ENCODE peak calls at places on chromosomes 1 and 21, in nine cellular contexts. C, Q, O, P, D, J, F, M and G are unnamed samples.

GRCh38 chr1:6030547-6031261 is 15.0 kb upstream of the KCNAB2 start:
- DNase-seq in C (no peak), Q (no peak), D (no peak), J (no peak), P (no peak), M (no peak), O (no peak), F (no peak), G (no peak)

GRCh38 chr21:33924766-33925100 is 9.1 kb upstream of the ATP5PO start:
- DNase-seq in Q (no peak), M (no peak), P (no peak), C (no peak), F (no peak), D (peak), O (no peak), J (no peak), G (no peak)

GRCh38 chr1:7298145-7298544 is 473.0 kb upstream of the VAMP3 start:
- DNase-seq in P (no peak), D (no peak), F (no peak), C (no peak), M (no peak), J (no peak), O (no peak), Q (no peak), G (no peak)

GRCh38 chr1:5501206-5501980 is 490.8 kb downstream of the NPHP4 start:
- DNase-seq in C (no peak), J (no peak), Q (no peak), F (no peak), M (no peak), D (no peak), O (no peak), P (no peak), G (no peak)

GRCh38 chr1:152582647-152583046 is 2.3 kb upstream of the LCE3D start:
- DNase-seq in J (peak), P (no peak), M (no peak), Q (no peak), C (no peak), O (no peak), F (no peak), D (no peak), G (no peak)

GRCh38 chr1:229192031-229192430 is 78.9 kb upstream of the RAB4A start:
- DNase-seq in J (peak), Q (no peak), C (no peak), O (no peak), F (no peak), D (no peak), M (no peak), P (no peak), G (no peak)

GRCh38 chr1:225813250-225813964 is 3.5 kb downstream of the EPHX1 start:
- DNase-seq in P (peak), C (peak), J (peak), F (peak), O (peak), Q (peak), D (peak), M (no peak), G (no peak)

GRCh38 chr1:26493267-26493666 is 21.0 kb downstream of the HMGN2 start:
- DNase-seq in M (no peak), C (no peak), P (no peak), F (no peak), O (no peak), D (no peak), J (no peak), Q (no peak), G (no peak)

GRCh38 chr1:153799016-153799415 is 23.8 kb downstream of the SLC27A3 start:
- DNase-seq in C (no peak), J (no peak), O (peak), M (no peak), P (no peak), F (no peak), Q (no peak), D (no peak), G (no peak)

GRCh38 chr21:41583274-41583790 is 75.4 kb upstream of the TMPRSS2 start:
- DNase-seq in F (no peak), C (no peak), D (no peak), O (no peak), M (peak), J (peak), Q (no peak), P (peak), G (no peak)

GRCh38 chr1:205849619-205850355 is at the start of gene PM20D1:
- DNase-seq in C (peak), P (no peak), D (peak), O (peak), Q (peak), M (peak), J (peak), F (peak), G (peak)

DNA sequence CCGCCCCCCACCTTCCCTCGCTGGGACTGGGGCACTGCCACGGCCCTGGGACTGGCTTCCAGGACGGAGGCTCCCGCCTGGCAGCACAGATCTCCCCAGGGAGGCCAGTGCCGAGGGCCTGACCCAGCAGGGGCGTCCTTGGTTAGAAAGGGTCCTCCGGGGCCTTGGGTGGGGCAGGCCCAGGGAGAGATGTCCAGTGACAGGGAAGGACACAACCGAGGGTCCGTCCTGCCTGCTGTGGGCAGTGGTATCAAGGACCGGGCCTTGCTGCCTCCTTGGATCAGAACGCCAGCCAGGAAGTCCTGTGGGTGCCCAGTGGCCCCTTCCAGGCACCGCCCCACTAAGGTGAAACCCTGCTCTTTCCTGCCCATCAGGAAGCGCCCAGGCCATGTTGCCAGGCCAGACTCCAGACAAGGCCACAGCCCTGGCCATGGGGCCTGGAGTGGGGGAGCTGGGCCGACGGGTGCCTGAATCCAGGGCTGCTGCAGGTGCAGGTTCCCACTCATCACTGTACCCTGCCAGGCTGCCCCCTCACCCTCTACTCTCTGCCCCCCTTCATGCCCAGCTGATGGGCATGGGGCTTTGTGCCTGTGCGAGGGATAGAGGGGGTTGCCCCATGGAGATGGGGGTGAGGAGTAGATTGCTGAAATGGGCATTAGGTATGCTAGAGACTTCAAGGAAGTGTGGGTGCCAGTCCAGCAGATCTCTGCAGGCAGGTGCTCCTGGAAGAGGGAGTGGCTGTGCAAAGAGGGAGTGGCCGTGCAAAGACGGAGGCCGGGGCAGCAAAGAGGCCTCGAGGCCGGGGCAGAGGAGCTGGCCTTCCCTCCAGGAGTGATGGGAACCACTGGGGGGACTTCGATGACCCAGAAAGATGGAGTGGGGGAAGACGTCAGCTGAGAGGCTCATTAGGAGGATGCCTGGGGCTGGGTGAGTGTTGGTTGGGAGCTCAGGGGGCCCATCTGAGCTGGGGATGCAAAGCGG is 2.2 kb upstream of the PRKCZ start:
- DNase-seq in C (no peak), Q (no peak), D (no peak), F (no peak), J (no peak), M (no peak), P (no peak), O (no peak), G (no peak)
- TF ChIP-seq POLR2A in C (no peak), Q (no peak), D (no peak), F (no peak), J (no peak), M (no peak), P (no peak), O (no peak), G (no peak)

GRCh38 chr1:51314974-51315373 is 15.4 kb downstream of the TTC39A start:
- DNase-seq in F (no peak), O (no peak), D (no peak), Q (no peak), C (no peak), M (no peak), J (no peak), P (no peak), G (no peak)

GRCh38 chr1:51317798-51318197 is 12.6 kb downstream of the TTC39A start:
- DNase-seq in O (no peak), M (no peak), C (no peak), Q (no peak), J (no peak), F (no peak), P (no peak), D (no peak), G (no peak)

GRCh38 chr1:51313961-51314777 is 16.2 kb downstream of the TTC39A start:
- DNase-seq in P (peak), Q (no peak), O (no peak), F (peak), M (no peak), J (peak), C (no peak), D (no peak), G (no peak)

GRCh38 chr1:51316764-51317120 is 13.6 kb downstream of the TTC39A start:
- DNase-seq in J (no peak), P (no peak), D (no peak), M (no peak), F (no peak), Q (no peak), C (no peak), O (no peak), G (no peak)

DNA sequence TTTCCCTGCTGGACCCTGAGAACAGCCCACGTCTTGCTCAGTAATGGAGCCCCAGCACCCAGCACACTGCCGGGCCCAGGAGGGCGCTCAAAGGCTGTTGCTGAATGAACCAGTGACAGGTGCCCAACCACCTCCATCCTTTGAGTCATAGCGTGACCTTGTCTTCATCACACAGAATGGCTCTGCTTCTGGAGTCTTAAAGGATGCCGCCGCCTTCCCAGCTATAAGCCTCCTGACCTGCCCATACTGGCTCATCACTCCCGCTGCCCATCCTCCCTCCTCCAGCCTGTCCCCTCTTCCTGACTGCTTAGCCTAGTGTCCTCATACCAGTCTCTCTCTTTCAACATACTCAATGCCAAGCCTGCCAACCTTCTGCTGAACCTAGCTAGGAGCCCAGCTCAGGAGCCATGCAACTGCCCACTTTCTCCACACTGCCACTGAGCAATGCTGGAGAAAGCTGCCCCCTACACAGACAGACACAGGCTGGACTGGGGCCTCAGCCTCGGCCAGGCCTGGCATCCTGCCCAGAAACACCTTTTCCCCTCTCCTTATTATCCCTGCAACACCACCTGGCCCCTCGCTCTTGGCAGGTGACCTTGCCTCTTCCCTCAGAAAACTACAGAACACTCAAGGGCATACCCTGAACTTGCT is 14.1 kb downstream of the TTC39A start:
- DNase-seq in M (no peak), F (no peak), J (no peak), C (no peak), P (no peak), Q (no peak), D (no peak), O (no peak), G (no peak)
- TF ChIP-seq CTCF in M (no peak), F (no peak), J (no peak), C (no peak), P (no peak), Q (no peak), D (no peak), O (no peak), G (no peak)

GRCh38 chr1:113138778-113139177 is 65.8 kb downstream of the LRIG2 start:
- DNase-seq in J (no peak), C (no peak), D (no peak), Q (no peak), M (no peak), P (no peak), F (no peak), O (no peak), G (no peak)

GRCh38 chr1:113140588-113141446 is 67.8 kb downstream of the LRIG2 start:
- DNase-seq in F (peak), P (peak), C (peak), D (no peak), Q (peak), M (no peak), J (peak), O (peak), G (peak)

GRCh38 chr1:113137563-113137962 is 64.6 kb downstream of the LRIG2 start:
- DNase-seq in M (no peak), D (no peak), Q (no peak), P (no peak), C (no peak), O (no peak), F (no peak), J (no peak), G (no peak)

GRCh38 chr1:113142791-113143190 is 69.8 kb downstream of the LRIG2 start:
- DNase-seq in Q (no peak), O (no peak), F (peak), D (no peak), P (no peak), M (no peak), J (no peak), C (no peak), G (no peak)

DNA sequence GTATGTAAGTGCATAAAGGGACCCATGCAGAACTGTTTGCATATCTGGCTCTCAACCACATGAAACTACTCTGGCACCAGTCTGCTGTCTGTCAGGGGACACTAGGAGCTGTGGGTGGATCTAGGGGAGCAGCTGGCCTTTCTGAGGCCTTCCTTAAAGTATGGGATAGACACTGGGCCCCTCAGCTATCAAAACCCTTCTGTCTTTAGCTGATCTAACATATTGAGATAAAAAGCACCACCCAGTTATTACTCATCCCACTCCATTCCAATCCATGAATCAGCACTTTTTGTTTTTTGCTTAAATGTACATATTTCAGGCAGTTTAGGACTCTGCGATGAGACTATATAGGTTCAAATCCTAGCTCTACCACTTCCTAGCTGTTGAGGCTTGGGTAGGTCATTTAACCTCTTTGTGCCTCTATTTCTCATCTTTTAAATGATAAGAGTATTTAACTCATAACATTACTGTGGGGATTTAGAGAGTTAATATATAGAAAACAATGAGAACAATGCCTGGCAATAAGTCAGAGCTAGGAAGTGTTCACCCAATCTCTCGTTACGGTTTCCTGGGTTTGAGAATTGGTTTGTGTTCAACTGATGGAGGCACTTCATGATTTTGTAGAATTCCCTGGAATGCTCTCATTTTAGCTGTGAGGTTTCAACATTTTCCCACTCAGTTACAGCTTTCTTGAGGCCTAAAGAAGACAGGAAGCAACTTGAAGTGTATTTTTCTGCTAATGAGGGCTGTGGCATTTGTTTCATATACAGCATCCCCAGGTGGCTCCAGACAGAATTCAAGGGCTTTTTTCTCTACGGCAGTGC is 68.9 kb downstream of the LRIG2 start:
- DNase-seq in M (no peak), C (no peak), O (no peak), F (peak), J (peak), P (no peak), D (no peak), Q (no peak), G (no peak)
- TF ChIP-seq POLR2A in M (no peak), C (no peak), O (no peak), F (no peak), J (no peak), P (no peak), D (no peak), Q (no peak), G (no peak)

GRCh38 chr1:4172659-4173599 is 272.9 kb upstream of the C1orf174 start:
- DNase-seq in O (peak), M (no peak), Q (no peak), C (no peak), D (peak), F (no peak), J (no peak), P (peak), G (no peak)
- TF ChIP-seq CTCF in O (no peak), M (no peak), Q (no peak), C (no peak), D (no peak), F (no peak), J (no peak), P (peak), G (no peak)